ENCODE peak calls at places on chromosomes 13 and 19, in ten cellular contexts. Z is substantia nigra, R is GM23248, K is C1 segment of cervical spinal cord, U is GOT3, Q is foreskin keratinocyte, J is heart left ventricle, T is non-pigmented ciliary epithelial cell, S is progenitor cell of endocrine pancreas, D is GM04503. Y is an unnamed sample.

GRCh38 chr13:45255253-45255987 is 54.6 kb upstream of the KCTD4 start:
- DNase-seq in T (no peak), J (no peak), K (no peak), D (no peak), R (no peak), S (no peak), U (no peak), Q (no peak), Z (no peak), Y (no peak)

GRCh38 chr13:46686171-46686570 is 110.8 kb downstream of the ESD start:
- DNase-seq in S (no peak), J (no peak), Z (no peak), Q (no peak), R (no peak), D (no peak), T (no peak), U (no peak), K (no peak), Y (no peak)

GRCh38 chr19:38665950-38666661 is 18.7 kb downstream of the ACTN4 start:
- DNase-seq in S (no peak), Q (no peak), U (no peak), K (peak), R (peak), D (peak), J (peak), T (no peak), Z (no peak), Y (no peak)

GRCh38 chr13:45439781-45440462 is 21.7 kb upstream of the SLC25A30 start:
- DNase-seq in U (no peak), S (no peak), Q (no peak), T (no peak), Z (no peak), R (no peak), K (no peak), J (no peak), D (no peak), Y (no peak)

GRCh38 chr13:113630804-113631203 is 27.2 kb downstream of the ATP4B start:
- DNase-seq in D (no peak), Z (no peak), R (no peak), U (no peak), Q (no peak), K (no peak), S (no peak), T (no peak), J (peak), Y (no peak)

GRCh38 chr13:98828614-98829013 is 76.1 kb upstream of the SLC15A1 start:
- DNase-seq in R (no peak), T (no peak), U (no peak), D (no peak), Q (no peak), J (no peak), Z (no peak), K (no peak), S (no peak), Y (no peak)

GRCh38 chr19:35495107-35496064 is 5.1 kb upstream of the KRTDAP start:
- DNase-seq in R (peak), S (peak), Q (no peak), J (peak), D (no peak), U (peak), Z (peak), K (no peak), T (no peak), Y (peak)

GRCh38 chr19:18287836-18288772 is 6.7 kb upstream of the JUND start:
- DNase-seq in J (no peak), D (no peak), U (no peak), T (no peak), Q (no peak), R (no peak), S (no peak), K (no peak), Z (no peak), Y (no peak)

GRCh38 chr13:28684257-28684656 is 25.3 kb downstream of the POMP start:
- DNase-seq in U (no peak), D (no peak), Q (no peak), Z (no peak), T (no peak), K (no peak), S (no peak), J (no peak), R (peak), Y (no peak)

GRCh38 chr19:56573914-56574313 is 6.6 kb downstream of the ZNF470 start:
- DNase-seq in T (no peak), R (no peak), D (no peak), J (no peak), K (no peak), Z (no peak), Q (no peak), U (no peak), S (no peak), Y (no peak)

GRCh38 chr13:78030351-78030750 is 111.7 kb upstream of the EDNRB start:
- DNase-seq in J (no peak), Z (no peak), K (no peak), R (no peak), S (no peak), Q (no peak), T (no peak), D (no peak), U (no peak), Y (no peak)

GRCh38 chr19:10699650-10700335 is 1.4 kb upstream of the QTRT1 start:
- DNase-seq in J (no peak), Z (peak), Q (no peak), D (no peak), R (peak), T (no peak), K (peak), S (no peak), U (no peak), Y (peak)

GRCh38 chr19:39792999-39793546 is 14.4 kb downstream of the LEUTX start:
- DNase-seq in T (peak), U (peak), J (peak), Z (peak), D (peak), R (peak), Q (peak), S (peak), K (no peak), Y (peak)

GRCh38 chr13:23628765-23629565 is 58.8 kb downstream of the TNFRSF19 start:
- DNase-seq in R (no peak), T (no peak), D (no peak), K (no peak), Q (no peak), J (no peak), S (no peak), U (no peak), Z (no peak), Y (no peak)

GRCh38 chr13:109790951-109791605 is 4.7 kb upstream of the IRS2 start:
- DNase-seq in S (no peak), Q (no peak), J (no peak), T (no peak), U (no peak), D (no peak), Z (no peak), K (peak), R (peak), Y (no peak)

GRCh38 chr13:80428344-80429096 is 87.6 kb upstream of the SPRY2 start:
- DNase-seq in R (no peak), J (no peak), S (no peak), Q (no peak), D (no peak), T (no peak), K (no peak), U (no peak), Z (no peak), Y (no peak)

GRCh38 chr19:7477758-7478157 is 11.1 kb downstream of the PEX11G start:
- DNase-seq in Z (no peak), S (no peak), U (no peak), D (no peak), R (no peak), Q (no peak), T (no peak), K (no peak), J (no peak), Y (no peak)

GRCh38 chr19:3048190-3048533 is 14.1 kb downstream of the TLE5 start:
- DNase-seq in J (no peak), S (no peak), Z (no peak), T (no peak), D (no peak), R (no peak), K (no peak), Q (no peak), U (no peak), Y (no peak)

GRCh38 chr19:7605490-7606222 is 10.0 kb downstream of the CAMSAP3 start:
- DNase-seq in Z (no peak), D (no peak), R (peak), S (no peak), T (no peak), K (no peak), J (no peak), U (no peak), Q (no peak), Y (no peak)

GRCh38 chr13:75959861-75960481 is 323.8 kb downstream of the LMO7 start:
- DNase-seq in K (no peak), T (no peak), Q (no peak), Z (no peak), U (no peak), D (no peak), J (no peak), R (no peak), S (no peak), Y (no peak)

GRCh38 chr19:24140099-24140498 is 53.1 kb downstream of the ZNF254 start:
- DNase-seq in S (no peak), J (no peak), D (peak), Z (no peak), T (peak), Q (peak), R (peak), U (no peak), K (no peak), Y (no peak)

GRCh38 chr13:103062079-103062478 is 4.1 kb downstream of the SLC10A2 start:
- DNase-seq in S (no peak), R (no peak), T (no peak), J (no peak), K (no peak), D (no peak), Q (no peak), U (no peak), Z (no peak), Y (no peak)

GRCh38 chr19:19538077-19538764 is at the start of gene CILP2:
- DNase-seq in U (no peak), Z (no peak), S (peak), R (peak), T (no peak), Q (no peak), K (no peak), J (no peak), D (no peak), Y (peak)

GRCh38 chr13:69101841-69102240 is 1005.8 kb upstream of the ATXN8OS start:
- DNase-seq in D (no peak), R (no peak), Z (no peak), S (no peak), T (no peak), K (no peak), J (no peak), U (no peak), Q (no peak), Y (no peak)

GRCh38 chr19:6458695-6459355 is 767 bp downstream of the SLC25A23 start:
- DNase-seq in U (no peak), R (peak), Q (no peak), T (no peak), S (no peak), K (peak), D (no peak), Z (no peak), J (peak), Y (no peak)

GRCh38 chr13:43414111-43414510 is 372.7 kb downstream of the ENOX1 start:
- DNase-seq in D (no peak), K (no peak), Z (no peak), Q (no peak), J (no peak), R (no peak), U (no peak), S (no peak), T (no peak), Y (no peak)

GRCh38 chr19:21912654-21913053 is 76.7 kb upstream of the ZNF43 start:
- DNase-seq in K (no peak), Z (no peak), T (no peak), J (no peak), D (no peak), Q (no peak), U (no peak), R (no peak), S (no peak), Y (no peak)

GRCh38 chr13:100875392-100876043 is 200.9 kb upstream of the TMTC4 start:
- DNase-seq in R (peak), Z (no peak), J (no peak), T (peak), S (no peak), Q (peak), D (peak), U (no peak), K (no peak), Y (no peak)

GRCh38 chr13:78376033-78376432 is 227.3 kb downstream of the POU4F1 start:
- DNase-seq in T (no peak), U (no peak), Z (no peak), R (no peak), S (no peak), Q (no peak), J (no peak), D (no peak), K (no peak), Y (no peak)

GRCh38 chr19:34436716-34437115 is 8.5 kb downstream of the UBA2 start:
- DNase-seq in Z (no peak), K (no peak), Q (no peak), J (no peak), R (no peak), U (no peak), S (no peak), D (no peak), T (no peak), Y (no peak)

GRCh38 chr19:11495885-11496284 is 9.8 kb downstream of the ZNF653 start:
- DNase-seq in D (no peak), T (no peak), U (no peak), Z (no peak), R (no peak), K (no peak), J (no peak), Q (no peak), S (no peak), Y (no peak)

GRCh38 chr13:59745395-59745788 is 418.3 kb downstream of the DIAPH3 start:
- DNase-seq in Q (no peak), T (no peak), K (no peak), U (no peak), S (no peak), J (no peak), Z (no peak), D (no peak), R (peak), Y (no peak)